ENCODE peak calls at places on chromosome 7, in six cellular contexts. P, Y, D, G, B and T are unnamed samples.

GRCh38 chr7:23691320-23691719 is 11.3 kb downstream of the FAM221A start:
- DNase-seq in P (no peak), Y (no peak), D (no peak), G (no peak), B (no peak), T (no peak)

GRCh38 chr7:28151965-28152364 is 28.6 kb downstream of the JAZF1 start:
- DNase-seq in P (no peak), Y (no peak), D (peak; percentile 59), G (no peak), B (no peak), T (no peak)

GRCh38 chr7:18471476-18472160 is 23.9 kb upstream of the HDAC9 start:
- DNase-seq in P (no peak), Y (no peak), D (no peak), G (no peak), B (no peak), T (no peak)

GRCh38 chr7:69002416-69002815 is 595.9 kb upstream of the AUTS2 start:
- DNase-seq in P (no peak), Y (no peak), D (no peak), G (no peak), B (no peak), T (no peak)

GRCh38 chr7:11327633-11328032 is 354.0 kb downstream of the PHF14 start:
- DNase-seq in P (no peak), Y (no peak), D (no peak), G (no peak), B (no peak), T (no peak)

GRCh38 chr7:8175929-8176369 is 86.0 kb downstream of the ICA1 start:
- DNase-seq in P (peak; percentile 61), Y (no peak), D (no peak), G (no peak), B (no peak), T (no peak)

GRCh38 chr7:18425873-18426520 is 69.6 kb upstream of the HDAC9 start:
- DNase-seq in P (no peak), Y (no peak), D (no peak), G (no peak), B (no peak), T (no peak)

GRCh38 chr7:133582766-133583523 is 330.1 kb downstream of the EXOC4 start:
- DNase-seq in P (no peak), Y (no peak), D (no peak), G (no peak), B (no peak), T (no peak)

GRCh38 chr7:137890449-137890916 is 43.7 kb upstream of the DGKI start:
- DNase-seq in P (no peak), Y (no peak), D (no peak), G (no peak), B (no peak), T (no peak)

GRCh38 chr7:48680996-48681395 is 243.4 kb upstream of the CDC14C start:
- DNase-seq in P (no peak), Y (no peak), D (no peak), G (no peak), B (no peak), T (no peak)

GRCh38 chr7:122984021-122984420 is 11.5 kb downstream of the TAS2R16 start:
- DNase-seq in P (no peak), Y (no peak), D (no peak), G (no peak), B (no peak), T (no peak)

GRCh38 chr7:37571806-37572205 is 111.8 kb upstream of the GPR141 start:
- DNase-seq in P (no peak), Y (no peak), D (no peak), G (no peak), B (no peak), T (no peak)

GRCh38 chr7:8035647-8036518 is 67.3 kb downstream of the GLCCI1 start:
- DNase-seq in P (peak; percentile 44), Y (no peak), D (peak; percentile 23), G (no peak), B (no peak), T (no peak)

GRCh38 chr7:76998263-76998666 is 33.9 kb downstream of the SPDYE17 start:
- DNase-seq in P (no peak), Y (no peak), D (no peak), G (no peak), B (no peak), T (no peak)

GRCh38 chr7:105474045-105474444 is 48.0 kb downstream of the PUS7 start:
- DNase-seq in P (no peak), Y (no peak), D (no peak), G (no peak), B (no peak), T (no peak)

GRCh38 chr7:40350100-40350499 is 215.3 kb downstream of the SUGCT start:
- DNase-seq in P (no peak), Y (no peak), D (no peak), G (no peak), B (no peak), T (no peak)

DNA sequence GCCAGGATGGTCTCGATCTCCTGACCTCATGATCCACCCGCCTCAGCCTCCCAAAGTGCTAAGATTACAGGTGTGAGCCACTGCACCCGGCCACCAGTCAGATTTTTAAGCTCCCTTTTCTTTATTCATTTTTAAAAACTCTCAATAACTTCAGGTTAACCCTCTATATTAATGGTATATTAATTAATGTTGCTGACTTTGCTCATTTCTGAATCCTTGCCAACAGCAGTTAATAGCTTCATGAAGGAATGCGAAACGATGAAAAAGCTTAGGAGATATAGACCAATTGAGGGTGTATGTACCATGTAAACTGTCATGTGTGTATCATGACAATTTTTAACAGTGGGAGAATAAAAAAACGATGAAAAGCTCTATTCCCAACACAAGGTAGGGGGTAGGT is 27.5 kb downstream of the PNPLA8 start:
- DNase-seq in P (no peak), Y (no peak), D (no peak), G (no peak), B (no peak), T (no peak)
- TF ChIP-seq POLR2AphosphoS5 in P (no peak), Y (no peak), D (no peak), G (no peak), B (no peak), T (no peak)

GRCh38 chr7:44976746-44977196 is 2.0 kb downstream of the MYO1G start:
- DNase-seq in P (no peak), Y (peak; percentile 60), D (no peak), G (no peak), B (peak; percentile 50), T (no peak)

GRCh38 chr7:44978511-44979366 is at the start of gene MYO1G:
- DNase-seq in P (no peak), Y (peak; percentile 86), D (peak; percentile 88), G (peak; percentile 72), B (peak; percentile 72), T (no peak)

GRCh38 chr7:44976040-44976745 is 2.6 kb downstream of the MYO1G start:
- DNase-seq in P (no peak), Y (no peak), D (no peak), G (no peak), B (peak; percentile 55), T (no peak)

GRCh38 chr7:44977956-44978355 is 859 bp downstream of the MYO1G start:
- DNase-seq in P (no peak), Y (no peak), D (no peak), G (peak; percentile 37), B (peak; percentile 44), T (no peak)

DNA sequence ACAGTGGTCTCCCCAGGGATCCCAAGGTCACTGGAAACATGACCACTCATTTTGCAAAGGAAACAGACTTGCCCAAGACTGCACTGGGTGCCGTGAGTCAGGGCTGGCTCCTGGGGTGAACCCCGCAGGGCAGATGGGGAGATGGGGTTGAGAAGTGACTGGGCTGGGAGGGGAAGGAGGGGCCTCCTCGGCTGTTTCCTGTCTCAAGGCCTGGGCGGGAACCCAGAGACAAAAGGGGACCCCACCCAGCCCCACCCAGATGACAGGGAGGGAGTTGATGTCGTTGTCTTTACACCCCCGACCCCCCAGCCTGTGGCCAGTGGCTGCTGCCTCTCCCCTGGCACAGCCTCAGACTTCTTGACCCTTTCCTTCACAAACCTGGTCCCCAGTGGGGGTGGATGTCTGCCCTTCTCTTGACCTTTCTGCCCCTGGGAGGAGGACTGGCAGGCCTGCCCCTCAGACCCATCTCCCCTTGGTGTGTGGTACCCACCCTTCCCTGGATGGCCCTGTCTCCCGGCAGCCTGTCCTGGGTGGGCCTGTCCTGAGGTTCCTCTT is 1.4 kb downstream of the MYO1G start:
- DNase-seq in P (no peak), Y (peak; percentile 37), D (no peak), G (no peak), B (peak; percentile 60), T (no peak)
- TF ChIP-seq POLR2A in P (no peak), Y (no peak), D (peak; percentile 73), G (no peak), B (no peak), T (peak; percentile 53)

DNA sequence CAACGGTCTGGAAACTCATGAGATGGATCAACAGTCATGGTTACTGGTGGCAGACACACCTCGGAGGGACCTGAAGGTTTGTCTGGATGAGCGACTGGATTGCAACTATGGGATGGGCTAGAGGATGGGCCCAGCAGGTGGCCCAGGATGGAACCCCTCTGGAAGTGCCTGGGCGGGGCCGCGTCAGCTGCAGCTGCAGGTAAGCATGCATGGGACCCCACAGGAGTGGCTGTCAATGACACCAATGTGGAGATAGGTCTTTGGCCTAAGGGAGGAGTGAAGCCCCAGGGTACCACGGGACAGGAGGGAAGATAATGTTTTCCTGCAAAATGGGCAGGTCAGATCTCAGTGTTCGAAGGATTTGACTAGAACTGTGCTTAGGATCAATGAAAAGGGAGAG is 103.4 kb downstream of the LANCL2 start:
- DNase-seq in P (no peak), Y (no peak), D (no peak), G (no peak), B (no peak), T (no peak)
- TF ChIP-seq POLR2AphosphoS5 in P (no peak), Y (no peak), D (peak; percentile 21), G (no peak), B (no peak), T (no peak)

GRCh38 chr7:130880668-130881067 is 146.7 kb upstream of the KLF14 start:
- DNase-seq in P (no peak), Y (no peak), D (no peak), G (no peak), B (no peak), T (no peak)
- TF ChIP-seq POLR2A in P (no peak), Y (no peak), D (no peak), G (no peak), B (no peak), T (no peak)